ENCODE peak calls at places on chromosomes 12 and 14, in six cellular contexts. O is Caki2; X is stimulated activated CD8-positive, alpha-beta memory T cell treated with anti-CD3 and anti-CD28 coated beads, Interleukin-4, amount 100 ng/mL, for 48 hours; N is mammary epithelial cell; G is NCI-H510A treated with DMSO at 0.1 percent for 48 hours; L is AG09319. S is an unnamed sample.

GRCh38 chr14:87896393-87897380 is 96.3 kb downstream of the GALC start:
- DNase-seq in O (peak), X (no peak), N (peak), G (peak), L (peak), S (peak)

GRCh38 chr14:60195179-60195810 is 30.1 kb upstream of the DHRS7 start:
- DNase-seq in O (no peak), X (no peak), N (no peak), G (no peak), L (no peak), S (no peak)

GRCh38 chr14:70391493-70392391 is 25.1 kb downstream of the SYNJ2BP start:
- DNase-seq in O (no peak), X (no peak), N (no peak), G (no peak), L (no peak), S (no peak)

GRCh38 chr14:100294213-100294962 is 11.9 kb downstream of the SLC25A29 start:
- DNase-seq in O (peak), X (no peak), N (no peak), G (no peak), L (no peak), S (no peak)

GRCh38 chr14:39683711-39684110 is 251.5 kb upstream of the FBXO33 start:
- DNase-seq in O (no peak), X (no peak), N (no peak), G (no peak), L (no peak), S (no peak)

GRCh38 chr12:124774054-124774461 is 89.6 kb downstream of the SCARB1 start:
- DNase-seq in O (no peak), X (peak), N (no peak), G (no peak), L (no peak), S (no peak)

GRCh38 chr12:8951744-8952143 is 2.3 kb upstream of the M6PR start:
- DNase-seq in O (no peak), X (no peak), N (no peak), G (no peak), L (no peak), S (no peak)

GRCh38 chr12:49673446-49674317 is 33.5 kb downstream of the FMNL3 start:
- DNase-seq in O (no peak), X (no peak), N (peak), G (peak), L (peak), S (peak)

GRCh38 chr12:116959845-116960514 is 49.2 kb downstream of the FBXW8 start:
- DNase-seq in O (no peak), X (peak), N (no peak), G (peak), L (no peak), S (no peak)

GRCh38 chr12:53180931-53181645 is 363 bp upstream of the CSAD start:
- DNase-seq in O (no peak), X (peak), N (peak), G (peak), L (no peak), S (peak)

GRCh38 chr12:92756905-92757598 is 54.3 kb downstream of the PLEKHG7 start:
- DNase-seq in O (no peak), X (no peak), N (no peak), G (no peak), L (no peak), S (no peak)

GRCh38 chr12:110117948-110118685 is 6.0 kb upstream of the IFT81 start:
- DNase-seq in O (no peak), X (no peak), N (no peak), G (peak), L (no peak), S (no peak)

GRCh38 chr12:87801860-87802720 is 227.1 kb downstream of the C12orf50 start:
- DNase-seq in O (no peak), X (no peak), N (no peak), G (no peak), L (no peak), S (peak)

GRCh38 chr12:129102233-129102632 is 249.0 kb downstream of the GLT1D1 start:
- DNase-seq in O (no peak), X (no peak), N (no peak), G (no peak), L (no peak), S (no peak)

GRCh38 chr14:98977451-98977850 is 294.5 kb downstream of the BCL11B start:
- DNase-seq in O (no peak), X (no peak), N (no peak), G (no peak), L (no peak), S (no peak)

GRCh38 chr14:69612014-69612758 is 790 bp downstream of the SUSD6 start:
- DNase-seq in O (peak), X (peak), N (no peak), G (no peak), L (no peak), S (peak)

GRCh38 chr12:51949342-51950030 is 2.0 kb upstream of the ACVR1B start:
- DNase-seq in O (no peak), X (no peak), N (no peak), G (no peak), L (peak), S (no peak)

GRCh38 chr14:76331328-76332011 is 44.5 kb upstream of the ESRRB start:
- DNase-seq in O (no peak), X (no peak), N (no peak), G (no peak), L (no peak), S (no peak)

GRCh38 chr12:48414046-48414445 is 58.3 kb upstream of the ANP32D start:
- DNase-seq in O (no peak), X (no peak), N (no peak), G (no peak), L (no peak), S (no peak)

GRCh38 chr12:89451876-89452275 is 72.7 kb downstream of the GALNT4 start:
- DNase-seq in O (no peak), X (no peak), N (peak), G (no peak), L (no peak), S (peak)

GRCh38 chr14:38791862-38792261 is 311.2 kb downstream of the SEC23A start:
- DNase-seq in O (no peak), X (no peak), N (no peak), G (no peak), L (no peak), S (no peak)

GRCh38 chr14:72965249-72965648 is 39.0 kb downstream of the DCAF4 start:
- DNase-seq in O (no peak), X (no peak), N (peak), G (no peak), L (no peak), S (no peak)

GRCh38 chr12:53217930-53218307 is 10.9 kb upstream of the ITGB7 start:
- DNase-seq in O (no peak), X (no peak), N (peak), G (no peak), L (no peak), S (no peak)

GRCh38 chr14:44396226-44396625 is 110.9 kb downstream of the FSCB start:
- DNase-seq in O (no peak), X (no peak), N (no peak), G (peak), L (no peak), S (no peak)

GRCh38 chr12:17020765-17021164 is 414.8 kb upstream of the LMO3 start:
- DNase-seq in O (no peak), X (no peak), N (no peak), G (no peak), L (no peak), S (no peak)

GRCh38 chr12:27592548-27592947 is 68.5 kb downstream of the PPFIBP1 start:
- DNase-seq in O (peak), X (no peak), N (peak), G (no peak), L (no peak), S (peak)

GRCh38 chr12:53791735-53792326 is 40.1 kb upstream of the CISTR start:
- DNase-seq in O (no peak), X (peak), N (peak), G (no peak), L (no peak), S (no peak)

GRCh38 chr14:101964297-101965144 is at the start of gene DYNC1H1:
- DNase-seq in O (peak), X (peak), N (peak), G (peak), L (peak), S (peak)

GRCh38 chr12:1926274-1926673 is 7.8 kb upstream of the CACNA2D4 start:
- DNase-seq in O (no peak), X (peak), N (no peak), G (no peak), L (no peak), S (no peak)